ENCODE peak calls at places on chromosomes 11 and 22, in nine cellular contexts. Z, L, N, F, U, W, Q, P and S are unnamed samples.

GRCh38 chr11:47688101-47688500 is 27.1 kb downstream of the AGBL2 start:
- DNase-seq in N (no peak), U (no peak), P (no peak), L (no peak), Q (no peak), F (no peak), W (no peak), Z (no peak), S (no peak)

GRCh38 chr11:80383655-80384054 is 942.8 kb upstream of the TENM4 start:
- DNase-seq in P (no peak), L (peak; percentile 44), Z (no peak), N (no peak), F (no peak), U (peak; percentile 37), W (peak; percentile 32), Q (no peak), S (no peak)

GRCh38 chr11:3378426-3379423 is at the start of gene ZNF195:
- DNase-seq in Z (peak; percentile 97), L (peak; percentile 98), F (peak; percentile 99), Q (peak; percentile 100), P (peak; percentile 98), U (peak; percentile 99), W (peak; percentile 98), N (peak; percentile 96), S (peak; percentile 97)

GRCh38 chr11:36155770-36156485 is 133.3 kb downstream of the COMMD9 start:
- DNase-seq in N (peak; percentile 57), W (no peak), L (no peak), U (no peak), Z (peak; percentile 19), Q (peak; percentile 24), P (no peak), F (no peak), S (no peak)

GRCh38 chr22:43262990-43263644 is 76.2 kb upstream of the TTLL12 start:
- DNase-seq in W (no peak), Z (no peak), N (no peak), F (no peak), Q (no peak), L (peak; percentile 31), P (no peak), U (no peak), S (no peak)

GRCh38 chr11:130771708-130772107 is 144.6 kb downstream of the SNX19 start:
- DNase-seq in U (no peak), P (no peak), Q (no peak), W (no peak), L (no peak), N (no peak), Z (peak; percentile 87), F (no peak), S (no peak)

GRCh38 chr11:84558085-84558905 is 1068.8 kb downstream of the DLG2 start:
- DNase-seq in W (peak; percentile 27), F (peak; percentile 74), U (peak; percentile 61), Q (peak; percentile 82), P (peak; percentile 76), Z (peak; percentile 76), N (peak; percentile 71), L (peak; percentile 75), S (peak; percentile 18)

GRCh38 chr11:126359431-126360048 is 4.1 kb downstream of the ST3GAL4 start:
- DNase-seq in W (peak; percentile 86), Z (peak; percentile 86), L (peak; percentile 73), U (no peak), Q (no peak), F (no peak), P (no peak), N (no peak), S (no peak)

GRCh38 chr11:119706887-119707286 is 22.1 kb downstream of the NECTIN1 start:
- DNase-seq in P (no peak), N (no peak), L (no peak), Q (peak; percentile 57), W (no peak), Z (no peak), U (peak; percentile 45), F (no peak), S (no peak)

GRCh38 chr11:108224908-108225786 is 2.3 kb downstream of the ATM start:
- DNase-seq in F (peak; percentile 81), P (no peak), W (no peak), U (no peak), Q (no peak), N (no peak), Z (peak; percentile 28), L (no peak), S (no peak)

GRCh38 chr11:27700351-27701261 is at the start of gene BDNF:
- DNase-seq in N (peak; percentile 53), L (peak; percentile 43), U (peak; percentile 72), Q (peak; percentile 72), W (peak; percentile 68), P (peak; percentile 33), Z (peak; percentile 71), F (no peak), S (no peak)

GRCh38 chr22:27554106-27554814 is 247.3 kb downstream of the MN1 start:
- DNase-seq in L (peak; percentile 67), U (peak; percentile 40), W (no peak), P (no peak), N (peak; percentile 10), Z (peak; percentile 72), F (no peak), Q (no peak), S (no peak)
- TF ChIP-seq EZH2phosphoT487 in L (no peak), U (no peak), W (no peak), P (no peak), N (no peak), Z (no peak), F (no peak), Q (no peak), S (no peak)

GRCh38 chr11:8023831-8024555 is 36.9 kb downstream of the EIF3F start:
- DNase-seq in Q (no peak), N (no peak), F (no peak), P (no peak), W (no peak), Z (peak; percentile 41), U (no peak), L (no peak), S (no peak)
- TF ChIP-seq EZH2phosphoT487 in Q (no peak), N (no peak), F (no peak), P (no peak), W (no peak), Z (no peak), U (no peak), L (no peak), S (no peak)

GRCh38 chr22:24289138-24289537 is 18.5 kb downstream of the SPECC1L start:
- DNase-seq in L (no peak), Q (no peak), N (peak; percentile 35), Z (peak; percentile 90), P (no peak), F (no peak), W (no peak), U (no peak), S (no peak)

GRCh38 chr22:24284747-24285203 is 14.1 kb downstream of the SPECC1L start:
- DNase-seq in Z (peak; percentile 56), U (no peak), Q (no peak), W (no peak), L (no peak), P (no peak), N (peak; percentile 30), F (no peak), S (peak; percentile 70)

GRCh38 chr22:24282401-24282800 is 11.8 kb downstream of the SPECC1L start:
- DNase-seq in F (no peak), L (no peak), P (no peak), N (peak; percentile 58), Q (no peak), W (no peak), U (no peak), Z (no peak), S (no peak)

GRCh38 chr22:24289781-24290181 is 19.1 kb downstream of the SPECC1L start:
- DNase-seq in U (peak; percentile 54), Q (no peak), N (no peak), Z (peak; percentile 57), F (no peak), W (no peak), P (no peak), L (no peak), S (no peak)

DNA sequence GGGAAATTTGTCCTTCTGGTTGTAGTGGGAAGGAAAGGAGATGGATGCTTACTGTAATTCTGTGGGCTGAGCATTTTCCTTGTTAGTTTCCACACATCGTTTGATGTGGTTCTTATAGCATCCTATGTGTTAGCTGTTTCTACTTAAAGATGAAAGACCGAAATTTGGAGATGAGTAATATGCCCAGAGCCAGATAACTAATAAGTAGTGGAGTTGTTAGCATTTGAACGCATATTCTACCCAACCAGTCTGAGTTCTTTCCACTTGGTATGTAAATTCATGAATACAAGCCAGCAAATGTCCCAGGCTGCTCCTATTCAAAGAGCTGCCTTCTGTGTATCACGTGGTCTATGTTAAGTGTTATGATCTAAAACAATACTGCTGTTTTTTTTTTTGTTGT is 14.6 kb downstream of the SPECC1L start:
- DNase-seq in W (no peak), Q (no peak), Z (no peak), P (no peak), F (no peak), N (no peak), L (no peak), U (no peak), S (peak; percentile 22)
- TF ChIP-seq EZH2phosphoT487 in W (no peak), Q (no peak), Z (no peak), P (no peak), F (no peak), N (no peak), L (no peak), U (no peak), S (no peak)

GRCh38 chr11:1842149-1843097 is 3.6 kb downstream of the TNNI2 start:
- DNase-seq in Z (no peak), F (no peak), U (no peak), W (no peak), P (no peak), Q (no peak), L (no peak), N (no peak), S (no peak)
- TF ChIP-seq EZH2phosphoT487 in Z (no peak), F (no peak), U (no peak), W (no peak), P (no peak), Q (no peak), L (no peak), N (no peak), S (no peak)

GRCh38 chr11:12455938-12456337 is 78.6 kb downstream of the PARVA start:
- DNase-seq in P (no peak), U (no peak), Z (peak; percentile 80), Q (no peak), W (no peak), N (no peak), L (no peak), F (no peak), S (no peak)

GRCh38 chr11:12449961-12450715 is 72.8 kb downstream of the PARVA start:
- DNase-seq in Z (peak; percentile 82), P (no peak), U (no peak), W (no peak), L (no peak), N (peak; percentile 65), F (no peak), Q (no peak), S (peak; percentile 6)

GRCh38 chr11:12454782-12455181 is 77.4 kb downstream of the PARVA start:
- DNase-seq in Q (no peak), U (no peak), F (no peak), W (no peak), L (no peak), N (peak; percentile 25), P (no peak), Z (peak; percentile 36), S (no peak)

GRCh38 chr11:12451179-12451814 is 73.9 kb downstream of the PARVA start:
- DNase-seq in F (no peak), Z (no peak), W (peak; percentile 54), N (no peak), L (no peak), Q (no peak), P (no peak), U (no peak), S (no peak)

GRCh38 chr11:12453243-12453642 is 75.9 kb downstream of the PARVA start:
- DNase-seq in U (peak; percentile 64), W (no peak), F (no peak), P (no peak), Q (no peak), N (no peak), L (no peak), Z (no peak), S (no peak)
- TF ChIP-seq EZH2phosphoT487 in U (no peak), W (no peak), F (no peak), P (no peak), Q (no peak), N (no peak), L (no peak), Z (no peak), S (no peak)